ENCODE peak calls at places on chromosomes 13 and 19, in eight cellular contexts. V is esophagus squamous epithelium, Y is SHP77 treated with DMSO at 0.1 percent for 48 hours, O is H4, F is glutamatergic neuron, T is HuH-7, W is amniotic stem cell, N is NCI-H748 treated with DMSO at 0.1 percent for 48 hours. M is an unnamed sample.

GRCh38 chr19:18949858-18950257 is 8.8 kb upstream of the HOMER3 start:
- DNase-seq in V (no peak), Y (no peak), O (no peak), F (no peak), T (no peak), W (no peak), N (no peak), M (no peak)

GRCh38 chr13:107339209-107339608 is 771.3 kb upstream of the ARGLU1 start:
- DNase-seq in V (no peak), Y (peak), O (peak), F (no peak), T (no peak), W (no peak), N (no peak), M (no peak)

GRCh38 chr13:34671136-34671535 is 270.9 kb upstream of the NBEA start:
- DNase-seq in V (no peak), Y (no peak), O (no peak), F (no peak), T (no peak), W (no peak), N (no peak), M (no peak)

GRCh38 chr19:10317857-10318462 is 2.1 kb upstream of the FDX2 start:
- DNase-seq in V (no peak), Y (no peak), O (no peak), F (no peak), T (no peak), W (no peak), N (no peak), M (no peak)

GRCh38 chr19:33290082-33290815 is 12.1 kb downstream of the CEBPA start:
- DNase-seq in V (no peak), Y (no peak), O (no peak), F (no peak), T (no peak), W (no peak), N (no peak), M (no peak)

GRCh38 chr13:49877629-49878218 is 58.4 kb downstream of the SPRYD7 start:
- DNase-seq in V (no peak), Y (no peak), O (no peak), F (no peak), T (no peak), W (no peak), N (no peak), M (no peak)

GRCh38 chr13:110702591-110703526 is 3.1 kb downstream of the CARS2 start:
- DNase-seq in V (no peak), Y (no peak), O (no peak), F (no peak), T (no peak), W (no peak), N (no peak), M (no peak)

GRCh38 chr13:84873951-84874350 is 925.3 kb downstream of the SLITRK6 start:
- DNase-seq in V (no peak), Y (no peak), O (no peak), F (no peak), T (no peak), W (no peak), N (peak), M (no peak)

GRCh38 chr19:21843081-21843480 is 7.1 kb upstream of the ZNF43 start:
- DNase-seq in V (no peak), Y (no peak), O (no peak), F (no peak), T (no peak), W (no peak), N (no peak), M (no peak)